ENCODE peak calls at places on chromosomes 12 and 14, in eight cellular contexts. K, X, R, S, L, U, Q and O are unnamed samples. For H3K4me1, the result is how much of the 10 kb centered on the place peaks cover.

GRCh38 chr14:71250791-71251190 is 343.5 kb downstream of the PCNX1 start:
- DNase-seq in L (no peak), S (no peak), X (no peak), R (no peak), K (no peak), Q (no peak), U (no peak), O (no peak)

GRCh38 chr14:102524026-102524450 is 14.5 kb upstream of the ANKRD9 start:
- DNase-seq in R (no peak), S (no peak), K (no peak), L (peak), Q (no peak), X (no peak), U (no peak), O (no peak)

GRCh38 chr14:100524933-100525243 is 62.3 kb downstream of the BEGAIN start:
- DNase-seq in R (no peak), L (peak), K (no peak), Q (peak), U (no peak), X (peak), S (no peak), O (peak)

GRCh38 chr12:115871714-115872113 is 405.8 kb downstream of the MED13L start:
- DNase-seq in X (peak), S (no peak), K (peak), Q (no peak), L (no peak), R (no peak), U (no peak), O (no peak)

GRCh38 chr14:100623557-100623956 is 36.3 kb upstream of the BEGAIN start:
- DNase-seq in X (no peak), R (no peak), K (peak), Q (no peak), S (no peak), U (no peak), L (no peak), O (no peak)

GRCh38 chr14:21044106-21044618 is 2.0 kb downstream of the RNASE7 start:
- DNase-seq in S (no peak), L (no peak), R (no peak), K (peak), U (no peak), Q (no peak), X (no peak), O (no peak)

GRCh38 chr12:40099423-40099853 is 6.4 kb downstream of the SLC2A13 start:
- DNase-seq in X (peak), K (peak), S (no peak), L (no peak), R (no peak), Q (no peak), U (no peak), O (no peak)

GRCh38 chr12:54475542-54475941 is 2.1 kb upstream of the GTSF1 start:
- DNase-seq in Q (no peak), K (no peak), S (no peak), R (no peak), L (no peak), U (no peak), X (no peak), O (no peak)

GRCh38 chr12:109803678-109804077 is 29.5 kb downstream of the TRPV4 start:
- DNase-seq in S (no peak), R (no peak), K (no peak), U (no peak), Q (no peak), L (no peak), X (no peak), O (no peak)

GRCh38 chr12:109802828-109803227 is 30.4 kb downstream of the TRPV4 start:
- DNase-seq in K (no peak), Q (no peak), L (no peak), X (no peak), U (peak), S (no peak), R (no peak), O (no peak)

GRCh38 chr12:109808876-109809646 is 24.1 kb downstream of the TRPV4 start:
- DNase-seq in U (no peak), R (no peak), X (no peak), K (no peak), Q (no peak), S (no peak), L (no peak), O (no peak)

GRCh38 chr12:109807954-109808353 is 25.2 kb downstream of the TRPV4 start:
- DNase-seq in L (no peak), U (no peak), S (no peak), Q (no peak), K (no peak), X (no peak), R (no peak), O (no peak)

GRCh38 chr12:109804820-109805761 is 28.1 kb downstream of the TRPV4 start:
- DNase-seq in X (peak), K (peak), Q (peak), U (no peak), L (peak), S (peak), R (no peak), O (no peak)
- TF ChIP-seq EP300 in X (no peak), K (no peak), Q (no peak), U (no peak), L (no peak), S (no peak), R (no peak), O (no peak)

GRCh38 chr12:105221588-105222325 is 14.2 kb downstream of the APPL2 start:
- DNase-seq in S (no peak), U (peak), R (no peak), L (no peak), Q (no peak), K (no peak), X (no peak), O (no peak)
- H3K4me1 ChIP-seq in S (under half), U (under half), R (under half), L (under half), Q (under half), K (under half), X (under half), O (under half)

GRCh38 chr14:106662947-106663346 is 1136.6 kb downstream of the TMEM121 start:
- DNase-seq in Q (no peak), X (no peak), K (no peak), S (no peak), L (no peak), U (no peak), R (no peak), O (peak)

GRCh38 chr14:106652494-106652893 is 1126.1 kb downstream of the TMEM121 start:
- DNase-seq in U (no peak), L (no peak), K (no peak), S (no peak), Q (no peak), R (peak), X (no peak), O (peak)

DNA sequence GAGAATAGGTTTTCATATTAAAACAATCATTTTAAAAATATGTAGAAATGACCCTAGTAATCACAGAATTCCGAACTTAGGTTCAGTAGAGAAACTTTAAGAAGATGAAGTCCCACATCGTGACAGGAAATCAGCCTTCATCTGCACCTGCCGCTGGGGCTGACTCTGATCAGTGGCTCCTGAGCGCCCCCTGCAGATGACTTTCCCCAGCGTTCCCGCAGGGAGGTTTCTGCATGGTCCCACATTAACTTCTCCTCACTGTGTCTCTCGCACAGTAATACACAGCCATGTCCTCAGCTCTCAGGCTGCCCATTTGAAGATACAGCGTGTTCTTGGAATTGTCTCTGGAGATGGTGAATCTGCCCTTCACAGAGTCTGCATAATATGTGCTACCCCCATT is 1131.1 kb downstream of the TMEM121 start:
- DNase-seq in Q (no peak), K (peak), U (no peak), X (no peak), L (no peak), R (no peak), S (no peak), O (peak)
- TF ChIP-seq CTCF in Q (no peak), K (no peak), U (no peak), X (no peak), L (no peak), R (peak), S (no peak), O (no peak)

GRCh38 chr14:95564060-95564459 is 29.2 kb downstream of the GLRX5 start:
- DNase-seq in R (no peak), U (no peak), X (no peak), K (no peak), Q (no peak), L (no peak), S (no peak), O (no peak)
- TF ChIP-seq EP300 in R (no peak), U (no peak), X (no peak), K (no peak), Q (no peak), L (no peak), S (no peak), O (no peak)

GRCh38 chr14:75142494-75142893 is 15.6 kb upstream of the NEK9 start:
- DNase-seq in S (no peak), R (no peak), U (no peak), K (no peak), Q (no peak), X (no peak), L (no peak), O (no peak)

GRCh38 chr14:75150150-75150549 is 23.3 kb upstream of the NEK9 start:
- DNase-seq in X (peak), L (no peak), Q (no peak), U (no peak), S (peak), K (no peak), R (no peak), O (no peak)

GRCh38 chr14:75144944-75145343 is 18.1 kb upstream of the NEK9 start:
- DNase-seq in R (no peak), U (no peak), X (no peak), L (no peak), K (peak), S (peak), Q (no peak), O (no peak)

GRCh38 chr14:75143761-75144527 is 17.1 kb upstream of the NEK9 start:
- DNase-seq in Q (no peak), L (no peak), R (no peak), S (no peak), U (no peak), X (no peak), K (no peak), O (no peak)

GRCh38 chr14:75147423-75148071 is 20.7 kb upstream of the NEK9 start:
- DNase-seq in Q (peak), R (no peak), U (no peak), X (peak), L (peak), S (peak), K (peak), O (peak)
- H3K4me1 ChIP-seq in Q (under half), R (under half), U (half or more), X (under half), L (under half), S (under half), K (under half), O (under half)

GRCh38 chr12:72267974-72268373 is 4.2 kb upstream of the TRHDE start:
- DNase-seq in R (no peak), U (no peak), Q (no peak), L (no peak), K (no peak), S (no peak), X (peak), O (no peak)
- TF ChIP-seq CTCF in R (no peak), U (no peak), Q (no peak), L (no peak), K (no peak), S (no peak), X (peak), O (no peak)

GRCh38 chr14:30267141-30267540 is 291.8 kb upstream of the G2E3 start:
- DNase-seq in S (no peak), Q (no peak), U (no peak), X (no peak), L (no peak), K (no peak), R (no peak), O (no peak)

GRCh38 chr14:30266290-30266689 is 292.7 kb upstream of the G2E3 start:
- DNase-seq in S (no peak), R (no peak), Q (no peak), U (no peak), L (no peak), X (no peak), K (no peak), O (no peak)

GRCh38 chr14:30273564-30273880 is 285.4 kb upstream of the G2E3 start:
- DNase-seq in R (no peak), K (no peak), X (no peak), L (no peak), U (no peak), Q (no peak), S (no peak), O (no peak)

GRCh38 chr14:30272848-30273563 is 286.0 kb upstream of the G2E3 start:
- DNase-seq in U (no peak), Q (no peak), L (no peak), X (no peak), K (no peak), R (no peak), S (no peak), O (no peak)

DNA sequence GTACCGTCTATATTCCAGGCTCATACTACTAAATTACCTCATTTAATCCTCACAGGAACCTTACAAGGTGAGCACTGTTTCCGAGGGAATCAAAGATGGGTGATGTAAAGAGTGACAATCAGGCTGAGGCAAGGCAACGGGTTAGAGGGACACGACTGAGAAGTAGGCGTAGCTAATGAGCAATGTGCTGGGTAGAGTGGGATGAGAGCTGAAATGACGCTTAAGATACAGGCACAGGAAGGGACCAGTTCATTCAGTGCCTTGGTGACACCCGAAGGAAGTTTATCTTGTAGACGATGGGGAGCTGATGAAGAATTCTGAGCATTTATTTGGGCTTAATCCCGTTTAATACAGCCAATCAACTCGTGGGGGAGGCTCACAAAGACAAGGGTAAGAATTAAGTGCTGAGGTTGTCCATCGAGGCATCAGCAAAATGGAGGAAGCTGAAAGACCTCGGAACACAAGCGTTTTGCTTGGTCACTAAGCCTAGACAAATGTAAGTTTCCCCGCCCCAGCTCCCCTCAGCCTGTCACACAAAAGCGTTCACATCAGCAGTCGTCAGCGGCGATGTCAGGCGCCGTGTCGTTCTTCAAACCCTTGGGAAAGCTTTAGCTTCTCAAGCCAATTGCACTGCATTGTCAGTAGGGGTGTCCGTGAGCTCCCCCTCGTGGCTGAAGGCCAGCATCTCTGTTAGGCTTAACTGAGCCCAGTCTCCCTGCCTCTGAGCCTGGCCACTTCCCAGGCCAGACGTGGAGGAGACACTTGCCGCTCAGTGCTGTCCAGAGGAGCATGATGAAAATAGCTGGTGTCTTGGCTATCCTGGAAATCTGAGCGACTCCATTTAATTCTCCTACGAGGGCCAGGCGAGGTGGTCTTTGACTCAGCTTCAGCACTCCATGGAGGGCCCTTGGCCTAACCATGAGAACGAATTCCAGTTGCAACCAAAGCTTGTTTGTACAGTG is 288.5 kb upstream of the G2E3 start:
- DNase-seq in L (peak), X (peak), R (no peak), K (peak), U (no peak), S (peak), Q (peak), O (peak)
- TF ChIP-seq EP300 in L (no peak), X (no peak), R (no peak), K (no peak), U (no peak), S (peak), Q (no peak), O (no peak)

GRCh38 chr14:85576161-85576560 is 46.2 kb downstream of the FLRT2 start:
- DNase-seq in K (no peak), Q (no peak), L (no peak), U (no peak), R (no peak), X (no peak), S (no peak), O (no peak)
- H3K4me1 ChIP-seq in K (under half), Q (under half), L (under half), U (under half), R (under half), X (under half), S (under half), O (under half)